ENCODE peak calls at places on chromosomes 16 and 17, in six cellular contexts. T is GM12878, Y is sigmoid colon, I is endothelial cell of umbilical vein, J is prostate gland, B is stomach. X is an unnamed sample.

GRCh38 chr17:37067555-37068111 is 118.9 kb downstream of the AATF start:
- DNase-seq in T (no peak), Y (peak), I (peak), J (peak), B (peak), X (peak)

GRCh38 chr17:39016193-39017153 is 49.3 kb upstream of the FBXO47 start:
- DNase-seq in T (no peak), Y (no peak), I (no peak), J (no peak), B (no peak), X (no peak)

GRCh38 chr17:72205357-72205756 is 84.5 kb downstream of the SOX9 start:
- DNase-seq in T (no peak), Y (no peak), I (no peak), J (no peak), B (no peak), X (no peak)

GRCh38 chr17:71234349-71234748 is 886.5 kb upstream of the SOX9 start:
- DNase-seq in T (no peak), Y (no peak), I (no peak), J (no peak), B (no peak), X (no peak)

GRCh38 chr17:34420254-34420766 is 57.3 kb upstream of the CCL1 start:
- DNase-seq in T (peak), Y (peak), I (peak), J (peak), B (peak), X (peak)

GRCh38 chr16:71412270-71413160 is 29.3 kb downstream of the TLE7 start:
- DNase-seq in T (no peak), Y (no peak), I (peak), J (peak), B (peak), X (peak)

GRCh38 chr17:35896011-35896587 is 15.9 kb upstream of the CCL5 start:
- DNase-seq in T (no peak), Y (no peak), I (no peak), J (no peak), B (no peak), X (peak)

GRCh38 chr17:47694018-47694817 is at the start of gene TBKBP1:
- DNase-seq in T (no peak), Y (peak), I (peak), J (no peak), B (no peak), X (peak)

GRCh38 chr17:9472541-9472940 is 103.1 kb downstream of the STX8 start:
- DNase-seq in T (no peak), Y (peak), I (peak), J (no peak), B (no peak), X (peak)

GRCh38 chr16:48126801-48127644 is 28.8 kb downstream of the ABCC12 start:
- DNase-seq in T (no peak), Y (no peak), I (peak), J (peak), B (peak), X (no peak)

GRCh38 chr16:14354561-14355351 is 275.3 kb downstream of the PARN start:
- DNase-seq in T (peak), Y (no peak), I (no peak), J (no peak), B (no peak), X (no peak)

GRCh38 chr16:73228649-73229048 is 180.7 kb upstream of the ZFHX3 start:
- DNase-seq in T (no peak), Y (peak), I (peak), J (no peak), B (no peak), X (no peak)

GRCh38 chr16:27243725-27244362 is 24.7 kb downstream of the NSMCE1 start:
- DNase-seq in T (no peak), Y (peak), I (no peak), J (no peak), B (no peak), X (no peak)

GRCh38 chr16:1470543-1471251 is 4.1 kb downstream of the CLCN7 start:
- DNase-seq in T (no peak), Y (no peak), I (peak), J (no peak), B (no peak), X (peak)

GRCh38 chr17:20992987-20993862 is 49.6 kb downstream of the USP22 start:
- DNase-seq in T (peak), Y (peak), I (peak), J (peak), B (peak), X (peak)

GRCh38 chr17:57622327-57622885 is 122.7 kb downstream of the CCDC182 start:
- DNase-seq in T (no peak), Y (no peak), I (peak), J (no peak), B (no peak), X (no peak)

GRCh38 chr16:83482545-83483162 is 325.1 kb upstream of the HSBP1 start:
- DNase-seq in T (no peak), Y (no peak), I (no peak), J (no peak), B (no peak), X (no peak)

GRCh38 chr16:47779201-47780016 is 318.3 kb downstream of the PHKB start:
- DNase-seq in T (peak), Y (no peak), I (peak), J (no peak), B (no peak), X (no peak)

GRCh38 chr17:6455321-6455705 is 11.1 kb downstream of the PIMREG start:
- DNase-seq in T (no peak), Y (no peak), I (no peak), J (no peak), B (peak), X (peak)

GRCh38 chr16:7037491-7037890 is 295.2 kb upstream of the RBFOX1 start:
- DNase-seq in T (no peak), Y (no peak), I (no peak), J (no peak), B (no peak), X (no peak)

GRCh38 chr17:13395346-13395745 is 206.4 kb downstream of the HS3ST3A1 start:
- DNase-seq in T (no peak), Y (no peak), I (no peak), J (no peak), B (no peak), X (no peak)

GRCh38 chr16:46947900-46948547 is 25.4 kb downstream of the DNAJA2 start:
- DNase-seq in T (peak), Y (no peak), I (peak), J (no peak), B (peak), X (no peak)

GRCh38 chr16:19132898-19133297 is 19.1 kb downstream of the ITPRIPL2 start:
- DNase-seq in T (no peak), Y (no peak), I (no peak), J (no peak), B (no peak), X (no peak)

GRCh38 chr16:28543072-28543471 is 4.3 kb upstream of the NUPR1 start:
- DNase-seq in T (no peak), Y (no peak), I (no peak), J (peak), B (peak), X (peak)

GRCh38 chr17:35797918-35798317 is 2.5 kb upstream of the MMP28 start:
- DNase-seq in T (no peak), Y (no peak), I (no peak), J (no peak), B (no peak), X (no peak)

GRCh38 chr16:64656471-64656870 is 465.4 kb downstream of the CDH11 start:
- DNase-seq in T (no peak), Y (no peak), I (no peak), J (no peak), B (no peak), X (no peak)

GRCh38 chr16:49930841-49931240 is 74.9 kb upstream of the ZNF423 start:
- DNase-seq in T (no peak), Y (peak), I (no peak), J (no peak), B (no peak), X (no peak)

GRCh38 chr17:43021739-43022512 is at the start of gene VAT1:
- DNase-seq in T (no peak), Y (peak), I (peak), J (peak), B (peak), X (peak)

GRCh38 chr16:85087899-85088569 is 24.2 kb downstream of the CIBAR2 start:
- DNase-seq in T (no peak), Y (no peak), I (no peak), J (no peak), B (no peak), X (no peak)
- TF ChIP-seq POLR2A in T (no peak), Y (no peak), I (no peak), J (no peak), B (no peak), X (no peak)

DNA sequence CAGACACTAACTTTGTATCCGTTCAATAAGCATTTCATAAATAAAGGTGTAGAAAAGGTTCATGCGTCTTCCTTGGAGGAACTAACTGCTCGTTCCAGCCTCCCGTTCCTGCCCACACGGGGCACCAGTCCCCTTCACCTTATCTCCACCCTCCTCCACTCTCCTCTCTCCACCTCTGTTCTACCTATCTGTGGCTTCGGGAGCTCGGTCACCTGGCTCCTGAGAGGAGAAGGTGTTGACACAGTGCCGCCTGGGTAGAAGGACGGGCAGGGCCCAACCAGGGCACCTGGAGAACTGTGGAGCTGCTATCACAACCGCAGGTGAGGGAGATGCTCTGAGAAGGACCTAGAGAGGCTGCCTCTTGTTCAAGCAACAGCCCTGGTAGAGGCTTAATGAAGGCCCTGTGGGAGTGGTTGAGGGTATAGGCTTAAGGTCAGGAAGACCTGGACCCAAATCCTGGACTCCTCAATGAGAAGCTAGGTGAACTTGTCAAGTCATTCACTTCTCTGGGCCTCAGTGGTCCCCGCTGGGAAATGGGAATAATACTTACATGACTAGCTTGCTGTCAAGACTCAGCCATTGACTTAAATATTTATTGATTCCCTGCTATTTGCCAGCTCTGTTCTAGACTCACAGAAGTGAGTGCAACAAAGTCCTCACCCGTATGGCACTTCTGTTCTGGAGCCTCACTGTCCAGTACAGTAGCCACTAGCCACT is 9.6 kb upstream of the MINK1 start:
- DNase-seq in T (no peak), Y (no peak), I (no peak), J (no peak), B (no peak), X (no peak)
- TF ChIP-seq POLR2AphosphoS5 in T (no peak), Y (no peak), I (no peak), J (no peak), B (no peak), X (no peak)

DNA sequence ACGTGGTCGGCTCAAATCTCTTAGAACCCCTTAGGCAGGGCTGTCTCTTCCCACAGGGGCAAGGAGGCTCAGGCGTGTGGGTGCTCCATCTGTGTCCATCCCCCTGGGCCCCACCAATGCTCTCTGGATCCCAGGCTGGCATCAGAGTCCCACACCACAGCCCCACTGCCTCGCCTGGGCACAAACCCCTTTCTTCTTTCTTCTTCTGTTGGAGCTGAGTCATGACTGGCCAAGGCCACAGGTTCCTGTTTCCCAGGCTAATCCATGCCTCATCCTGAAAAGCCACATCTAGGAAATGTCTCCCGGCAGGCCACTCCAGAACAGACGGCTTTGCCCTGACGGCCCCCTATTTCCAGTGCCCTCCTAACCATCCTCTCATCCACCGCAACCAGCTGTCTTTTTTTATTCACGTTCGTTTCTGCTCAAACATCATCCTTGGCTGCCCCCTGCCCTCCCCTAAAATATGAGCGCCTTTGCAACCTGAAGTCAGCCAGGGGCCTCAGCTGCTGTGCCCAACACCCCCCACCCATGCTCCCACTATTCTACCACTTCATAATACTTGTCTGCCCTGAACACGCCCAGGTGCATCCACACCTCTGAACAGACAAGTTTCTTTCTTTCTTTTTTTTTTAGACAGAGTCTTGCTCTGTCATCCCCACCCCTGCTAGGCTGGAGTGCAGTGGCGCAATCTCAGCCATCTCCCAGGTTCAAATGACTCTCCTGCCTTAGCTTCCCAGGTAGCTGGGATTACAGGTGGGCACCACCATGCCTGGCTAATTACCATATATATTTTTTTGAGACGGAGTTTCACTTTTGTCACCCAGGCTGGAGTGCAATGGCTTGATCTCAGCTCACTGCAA is 27.0 kb downstream of the CEP295NL start:
- DNase-seq in T (no peak), Y (no peak), I (peak), J (no peak), B (no peak), X (no peak)
- H3K27ac ChIP-seq in T (no peak), Y (peak), I (peak), J (no peak), B (no peak), X (peak)

DNA sequence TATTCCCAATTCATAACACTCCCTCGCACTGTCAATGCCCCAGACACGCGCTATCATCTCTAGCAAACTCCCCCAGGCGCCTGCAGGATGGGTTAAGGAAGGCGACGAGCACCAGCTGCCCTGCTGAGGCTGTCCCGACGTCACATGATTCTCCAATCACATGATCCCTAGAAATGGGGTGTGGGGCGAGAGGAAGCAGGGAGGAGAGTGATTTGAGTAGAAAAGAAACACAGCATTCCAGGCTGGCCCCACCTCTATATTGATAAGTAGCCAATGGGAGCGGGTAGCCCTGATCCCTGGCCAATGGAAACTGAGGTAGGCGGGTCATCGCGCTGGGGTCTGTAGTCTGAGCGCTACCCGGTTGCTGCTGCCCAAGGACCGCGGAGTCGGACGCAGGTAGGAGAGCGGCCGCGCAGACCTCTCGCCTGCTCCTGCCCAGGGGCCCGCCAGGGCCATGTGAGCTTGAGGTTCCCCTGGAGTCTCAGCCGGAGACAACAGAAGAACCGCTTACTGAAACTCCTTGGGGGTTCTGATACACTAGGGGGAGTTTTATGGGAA is at the start of gene GRN:
- DNase-seq in T (peak), Y (peak), I (peak), J (peak), B (peak), X (peak)
- TF ChIP-seq POLR2A in T (peak), Y (peak), I (peak), J (peak), B (no peak), X (peak)

GRCh38 chr17:81701288-81702071 is 1.7 kb upstream of the MRPL12 start:
- DNase-seq in T (no peak), Y (no peak), I (no peak), J (no peak), B (no peak), X (no peak)

GRCh38 chr17:81697261-81698044 is 5.7 kb upstream of the MRPL12 start:
- DNase-seq in T (no peak), Y (no peak), I (no peak), J (no peak), B (no peak), X (no peak)

GRCh38 chr17:81703747-81704654 is 834 bp downstream of the MRPL12 start:
- DNase-seq in T (no peak), Y (no peak), I (no peak), J (no peak), B (no peak), X (no peak)

GRCh38 chr17:81702934-81703746 is at the start of gene MRPL12:
- DNase-seq in T (peak), Y (peak), I (peak), J (peak), B (peak), X (peak)

DNA sequence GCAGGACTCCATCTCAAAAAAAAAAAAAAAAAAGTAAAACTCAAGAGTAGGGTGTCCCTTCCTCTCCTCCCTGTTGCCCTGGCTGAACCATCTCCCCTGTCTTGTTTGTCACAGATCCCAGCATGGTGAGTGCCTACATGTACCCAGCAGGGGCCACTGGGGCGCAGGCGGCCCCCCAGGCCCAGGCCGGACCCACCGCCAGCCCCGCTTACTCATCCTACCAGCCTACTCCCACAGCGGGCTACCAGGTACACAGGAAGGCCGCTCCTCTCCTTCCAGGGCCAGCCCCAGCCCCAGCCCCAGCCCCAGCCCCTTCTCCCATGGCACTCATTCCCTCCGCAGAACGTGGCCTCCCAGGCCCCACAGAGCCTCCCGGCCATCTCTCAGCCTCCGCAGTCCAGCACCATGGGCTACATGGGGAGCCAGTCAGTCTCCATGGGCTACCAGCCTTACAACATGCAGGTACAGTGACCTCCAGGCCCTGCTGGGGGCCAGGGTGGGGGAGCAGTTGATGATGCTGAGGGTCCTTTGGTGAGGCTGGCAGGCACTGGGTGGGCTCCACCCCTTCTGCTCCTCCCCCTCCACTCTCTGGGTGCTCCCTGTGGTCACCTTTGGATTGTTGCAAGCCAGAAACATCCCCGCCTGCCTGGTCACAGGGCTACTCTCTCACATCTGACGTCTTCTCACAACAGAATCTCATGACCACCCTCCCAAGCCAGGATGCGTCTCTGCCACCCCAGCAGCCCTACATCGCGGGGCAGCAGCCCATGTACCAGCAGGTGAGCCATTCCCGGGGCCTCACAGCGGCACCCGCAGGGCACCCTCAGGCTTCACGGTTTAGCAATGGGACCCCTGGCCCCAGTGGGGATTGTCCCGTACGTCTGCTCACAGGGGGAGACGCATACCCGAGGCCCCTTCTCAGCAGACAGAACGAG is 2.5 kb upstream of the MRPL12 start:
- DNase-seq in T (no peak), Y (no peak), I (no peak), J (no peak), B (no peak), X (no peak)
- TF ChIP-seq POLR2AphosphoS5 in T (peak), Y (no peak), I (no peak), J (no peak), B (no peak), X (no peak)

GRCh38 chr17:2232244-2232638 is 71.3 kb downstream of the SMG6 start:
- DNase-seq in T (no peak), Y (no peak), I (peak), J (no peak), B (no peak), X (no peak)

GRCh38 chr17:2235792-2236365 is 67.7 kb downstream of the SMG6 start:
- DNase-seq in T (no peak), Y (peak), I (no peak), J (no peak), B (no peak), X (no peak)

GRCh38 chr17:2230877-2231276 is 72.7 kb downstream of the SMG6 start:
- DNase-seq in T (no peak), Y (no peak), I (no peak), J (no peak), B (no peak), X (no peak)

GRCh38 chr17:2237521-2237921 is 66.1 kb downstream of the SMG6 start:
- DNase-seq in T (no peak), Y (no peak), I (peak), J (no peak), B (no peak), X (no peak)

DNA sequence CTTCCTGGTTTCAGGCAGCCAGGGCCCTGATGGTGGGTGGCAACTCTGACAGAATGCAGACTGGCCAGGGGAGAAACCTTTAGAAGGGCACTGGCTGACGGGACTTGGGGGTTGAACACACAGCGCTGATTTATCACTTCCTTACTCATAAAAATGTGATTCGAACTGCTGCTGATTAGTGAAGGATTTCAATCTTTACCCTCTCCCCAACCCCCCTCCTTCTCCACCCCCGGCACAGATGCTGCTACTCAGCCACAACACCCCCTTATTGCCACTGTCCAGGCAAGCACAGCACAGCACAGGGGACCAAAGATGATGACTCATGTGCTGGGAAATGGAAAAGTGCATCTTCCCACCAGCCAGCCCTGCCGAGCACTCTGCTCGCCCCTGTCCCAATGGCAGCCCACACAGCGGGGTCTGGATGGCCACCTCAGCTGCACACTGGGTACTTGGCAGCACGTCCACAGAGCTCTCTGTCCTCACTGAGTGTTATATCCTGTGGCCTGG is 70.1 kb downstream of the SMG6 start:
- DNase-seq in T (no peak), Y (peak), I (peak), J (no peak), B (no peak), X (no peak)
- H3K27ac ChIP-seq in T (no peak), Y (peak), I (no peak), J (peak), B (no peak), X (peak)

X was measured in transverse colon.